ENCODE peak calls at places on chromosome 1, in five cellular contexts. One of them, this sample, is unnamed.
A peak's percentile ranks its signal among the peaks of the same experiment; 100 is the strongest.

GRCh38 chr1:125087247-125087646 is 3902.5 kb downstream of the SRGAP2C start:
- DNase-seq in stomach: no peak
- DNase-seq in cardiac muscle cell: no peak
- DNase-seq in NB4: no peak
- DNase-seq in fibroblast of pulmonary artery: no peak
- DNase-seq in this sample: no peak

GRCh38 chr1:26378088-26378878 is 5.7 kb upstream of the ZNF683 start:
- DNase-seq in stomach: no peak
- DNase-seq in cardiac muscle cell: peak; percentile 98
- DNase-seq in NB4: peak; percentile 96
- DNase-seq in fibroblast of pulmonary artery: peak; percentile 96
- DNase-seq in this sample: no peak

GRCh38 chr1:67948155-67949075 is 102.0 kb downstream of the DIRAS3 start:
- DNase-seq in fibroblast of pulmonary artery: peak; percentile 64
- DNase-seq in cardiac muscle cell: peak; percentile 70
- DNase-seq in NB4: no peak
- DNase-seq in stomach: no peak
- DNase-seq in this sample: no peak

GRCh38 chr1:1084372-1085170 is 10.5 kb upstream of the RNF223 start:
- DNase-seq in fibroblast of pulmonary artery: no peak
- DNase-seq in cardiac muscle cell: no peak
- DNase-seq in stomach: peak; percentile 23
- DNase-seq in NB4: no peak
- DNase-seq in this sample: peak; percentile 3

GRCh38 chr1:211198111-211198510 is 61.1 kb upstream of the RCOR3 start:
- DNase-seq in fibroblast of pulmonary artery: peak; percentile 70
- DNase-seq in cardiac muscle cell: peak; percentile 73
- DNase-seq in NB4: no peak
- DNase-seq in stomach: no peak
- DNase-seq in this sample: no peak

GRCh38 chr1:167182571-167183320 is 37.9 kb upstream of the POU2F1 start:
- DNase-seq in fibroblast of pulmonary artery: no peak
- DNase-seq in cardiac muscle cell: no peak
- DNase-seq in NB4: no peak
- DNase-seq in stomach: no peak
- DNase-seq in this sample: no peak

GRCh38 chr1:185170291-185170848 is 13.4 kb downstream of the SWT1 start:
- DNase-seq in fibroblast of pulmonary artery: peak; percentile 75
- DNase-seq in NB4: peak; percentile 79
- DNase-seq in cardiac muscle cell: peak; percentile 74
- DNase-seq in stomach: no peak
- DNase-seq in this sample: peak; percentile 63

GRCh38 chr1:165703648-165704047 is 5.3 kb upstream of the ALDH9A1 start:
- DNase-seq in NB4: no peak
- DNase-seq in fibroblast of pulmonary artery: no peak
- DNase-seq in stomach: no peak
- DNase-seq in cardiac muscle cell: no peak
- DNase-seq in this sample: no peak

GRCh38 chr1:62377043-62377562 is 57.9 kb upstream of the KANK4 start:
- DNase-seq in cardiac muscle cell: no peak
- DNase-seq in fibroblast of pulmonary artery: no peak
- DNase-seq in stomach: no peak
- DNase-seq in NB4: no peak
- DNase-seq in this sample: no peak

GRCh38 chr1:167795810-167796740 is 74.3 kb downstream of the MPZL1 start:
- DNase-seq in NB4: no peak
- DNase-seq in fibroblast of pulmonary artery: peak; percentile 82
- DNase-seq in stomach: no peak
- DNase-seq in cardiac muscle cell: peak; percentile 71
- DNase-seq in this sample: peak; percentile 33

GRCh38 chr1:240414237-240414636 is 197.7 kb downstream of the GREM2 start:
- DNase-seq in NB4: no peak
- DNase-seq in fibroblast of pulmonary artery: peak; percentile 60
- DNase-seq in cardiac muscle cell: peak; percentile 43
- DNase-seq in stomach: no peak
- DNase-seq in this sample: no peak

GRCh38 chr1:31617917-31618746 is 643 bp downstream of the HCRTR1 start:
- DNase-seq in fibroblast of pulmonary artery: peak; percentile 43
- DNase-seq in NB4: peak; percentile 53
- DNase-seq in cardiac muscle cell: peak; percentile 56
- DNase-seq in stomach: peak; percentile 52
- DNase-seq in this sample: peak; percentile 56

GRCh38 chr1:221279146-221279545 is 399.9 kb downstream of the HLX start:
- DNase-seq in cardiac muscle cell: no peak
- DNase-seq in stomach: no peak
- DNase-seq in NB4: no peak
- DNase-seq in fibroblast of pulmonary artery: peak; percentile 14
- DNase-seq in this sample: no peak

GRCh38 chr1:85502625-85503083 is 37.7 kb upstream of the DDAH1 start:
- DNase-seq in NB4: peak; percentile 28
- DNase-seq in fibroblast of pulmonary artery: peak; percentile 92
- DNase-seq in cardiac muscle cell: peak; percentile 89
- DNase-seq in stomach: peak; percentile 70
- DNase-seq in this sample: peak; percentile 89

GRCh38 chr1:31674626-31675025 is 29.2 kb downstream of the COL16A1 start:
- DNase-seq in cardiac muscle cell: no peak
- DNase-seq in fibroblast of pulmonary artery: no peak
- DNase-seq in stomach: no peak
- DNase-seq in NB4: no peak
- DNase-seq in this sample: no peak

GRCh38 chr1:228176024-228176395 is 10.4 kb downstream of the IBA57 start:
- DNase-seq in cardiac muscle cell: no peak
- DNase-seq in NB4: no peak
- DNase-seq in fibroblast of pulmonary artery: no peak
- DNase-seq in stomach: no peak
- DNase-seq in this sample: no peak

GRCh38 chr1:228175316-228176023 is 9.9 kb downstream of the IBA57 start:
- DNase-seq in NB4: no peak
- DNase-seq in cardiac muscle cell: no peak
- DNase-seq in fibroblast of pulmonary artery: no peak
- DNase-seq in stomach: no peak
- DNase-seq in this sample: no peak

GRCh38 chr1:228176461-228177182 is 11.0 kb downstream of the IBA57 start:
- DNase-seq in cardiac muscle cell: no peak
- DNase-seq in NB4: no peak
- DNase-seq in fibroblast of pulmonary artery: no peak
- DNase-seq in stomach: no peak
- DNase-seq in this sample: no peak

GRCh38 chr1:228172591-228173527 is 7.3 kb downstream of the IBA57 start:
- DNase-seq in fibroblast of pulmonary artery: no peak
- DNase-seq in NB4: no peak
- DNase-seq in cardiac muscle cell: no peak
- DNase-seq in stomach: no peak
- DNase-seq in this sample: no peak

DNA sequence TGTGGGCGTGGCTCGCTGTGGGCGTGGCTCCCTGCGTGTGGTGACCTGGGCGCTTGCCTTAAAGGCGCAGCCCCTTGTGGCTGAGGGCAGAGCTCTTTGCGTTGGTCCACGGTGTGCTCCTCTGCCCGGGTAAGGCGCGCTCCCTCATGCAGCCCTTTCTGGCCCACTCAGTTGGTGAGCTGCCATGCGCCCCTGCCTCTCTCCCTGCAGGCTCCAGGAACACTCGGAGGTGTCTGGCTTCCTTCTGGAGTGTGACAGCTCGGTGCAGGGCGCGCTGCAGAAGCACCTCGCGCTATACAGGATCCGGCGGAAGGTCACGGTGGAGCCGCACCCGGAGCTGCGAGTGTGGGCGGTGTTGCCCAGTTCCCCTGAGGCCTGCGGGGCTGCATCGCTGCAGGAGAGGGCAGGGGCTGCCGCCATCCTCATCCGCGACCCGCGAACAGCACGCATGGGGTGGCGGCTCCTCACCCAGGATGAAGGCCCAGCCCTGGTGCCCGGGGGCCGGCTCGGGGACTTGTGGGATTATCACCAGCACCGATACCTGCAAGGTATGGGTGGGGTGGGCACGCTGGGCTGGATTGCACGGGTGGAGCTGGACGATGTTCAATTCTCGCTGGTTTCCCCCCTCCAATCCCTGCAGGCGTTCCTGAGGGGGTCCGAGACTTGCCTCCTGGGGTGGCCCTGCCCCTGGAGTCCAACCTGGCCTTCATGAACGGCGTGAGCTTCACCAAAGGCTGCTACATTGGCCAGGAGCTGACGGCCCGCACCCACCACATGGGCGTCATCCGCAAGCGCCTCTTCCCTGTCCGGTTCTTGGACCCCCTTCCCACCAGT is 9.1 kb downstream of the IBA57 start:
- DNase-seq in stomach: no peak
- DNase-seq in fibroblast of pulmonary artery: no peak
- DNase-seq in cardiac muscle cell: peak; percentile 7
- DNase-seq in NB4: no peak
- DNase-seq in this sample: peak; percentile 59
- H3K4me3 ChIP-seq in stomach: peak overlapping the region; percentile 22
- H3K4me3 ChIP-seq in fibroblast of pulmonary artery: no peak overlapping the region
- H3K4me3 ChIP-seq in cardiac muscle cell: no peak overlapping the region
- H3K4me3 ChIP-seq in NB4: no peak overlapping the region
- H3K4me3 ChIP-seq in this sample: peak overlapping the region; percentile 34

DNA sequence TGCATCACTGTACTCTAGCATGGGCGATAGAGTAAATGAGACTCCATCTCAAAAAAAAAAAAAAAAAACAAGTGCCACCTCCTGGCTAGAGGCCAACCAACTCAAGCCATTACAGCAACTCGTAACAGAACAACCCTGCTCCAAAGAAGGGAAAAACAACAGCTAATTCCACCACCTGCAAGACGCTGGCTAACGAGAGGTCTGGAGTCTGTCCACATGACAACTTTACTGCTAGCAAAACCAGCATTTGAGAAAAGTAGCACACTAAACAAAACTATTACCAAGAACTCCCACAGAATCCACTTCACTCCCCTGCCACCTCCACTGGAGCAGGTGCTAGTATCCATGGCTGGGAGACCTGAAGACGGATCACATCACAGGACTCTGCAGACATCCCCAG is 24.1 kb upstream of the EGLN1 start:
- DNase-seq in NB4: no peak
- DNase-seq in stomach: no peak
- DNase-seq in fibroblast of pulmonary artery: no peak
- DNase-seq in cardiac muscle cell: no peak
- DNase-seq in this sample: no peak
- TF ChIP-seq CTCF in NB4: no peak
- TF ChIP-seq CTCF in stomach: no peak
- TF ChIP-seq CTCF in fibroblast of pulmonary artery: no peak
- TF ChIP-seq CTCF in cardiac muscle cell: no peak
- TF ChIP-seq CTCF in this sample: no peak

DNA sequence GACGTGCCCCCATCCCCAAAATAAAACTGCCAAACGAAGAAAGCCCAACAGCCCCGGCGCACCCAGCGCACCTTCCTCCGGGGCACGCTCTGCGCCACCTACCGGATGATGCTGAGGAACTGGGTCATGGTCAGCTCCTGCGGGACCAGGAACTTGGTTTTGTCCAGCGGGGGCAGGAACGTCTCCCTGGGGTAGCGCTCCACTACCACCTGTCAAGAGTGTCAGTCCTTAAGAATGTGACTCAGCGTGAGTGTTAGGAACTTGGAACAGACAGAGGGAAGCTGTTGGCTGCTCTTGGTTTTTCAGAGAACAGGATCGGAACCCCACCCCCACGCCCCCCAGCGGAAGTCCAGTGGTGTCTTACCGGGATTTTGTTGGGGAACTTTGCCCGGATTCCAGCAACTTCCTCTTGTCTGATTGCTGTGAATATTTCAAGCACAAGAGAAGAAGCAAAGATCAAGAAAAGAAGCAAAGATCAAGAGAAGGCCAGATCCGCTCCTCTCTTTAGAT is 431 bp downstream of the MAP1LC3C start:
- DNase-seq in stomach: peak; percentile 41
- DNase-seq in cardiac muscle cell: peak; percentile 84
- DNase-seq in NB4: peak; percentile 63
- DNase-seq in fibroblast of pulmonary artery: peak; percentile 71
- DNase-seq in this sample: peak; percentile 75
- H3K4me3 ChIP-seq in stomach: no peak overlapping the region
- H3K4me3 ChIP-seq in cardiac muscle cell: peak overlapping the region; percentile 2
- H3K4me3 ChIP-seq in NB4: no peak overlapping the region
- H3K4me3 ChIP-seq in fibroblast of pulmonary artery: peak overlapping the region; percentile 46
- H3K4me3 ChIP-seq in this sample: peak overlapping the region; percentile 46

DNA sequence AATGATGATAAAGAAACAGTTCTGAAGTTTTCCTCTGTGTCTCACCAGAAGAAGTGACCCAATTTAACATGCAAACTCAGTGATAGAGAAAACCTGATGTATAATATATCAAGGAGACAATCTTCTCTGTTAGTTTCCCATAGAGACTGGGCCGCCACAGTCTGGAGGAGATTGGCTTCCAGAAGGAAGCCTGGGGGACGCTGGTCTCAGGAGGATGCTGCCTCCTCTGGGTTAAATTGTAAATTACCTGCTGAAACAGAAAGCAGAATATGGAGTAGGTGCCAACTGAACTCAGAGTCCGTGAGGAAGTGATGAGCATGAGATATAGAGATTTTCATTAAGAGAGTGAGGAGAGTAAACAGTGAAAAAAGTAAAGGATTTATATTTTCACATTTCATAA is 15.8 kb downstream of the OR14I1 start:
- DNase-seq in cardiac muscle cell: no peak
- DNase-seq in fibroblast of pulmonary artery: no peak
- DNase-seq in NB4: peak; percentile 14
- DNase-seq in stomach: no peak
- DNase-seq in this sample: peak; percentile 70
- TF ChIP-seq CTCF in cardiac muscle cell: no peak
- TF ChIP-seq CTCF in fibroblast of pulmonary artery: no peak
- TF ChIP-seq CTCF in NB4: no peak
- TF ChIP-seq CTCF in stomach: peak; percentile 33
- TF ChIP-seq CTCF in this sample: peak; percentile 30

DNA sequence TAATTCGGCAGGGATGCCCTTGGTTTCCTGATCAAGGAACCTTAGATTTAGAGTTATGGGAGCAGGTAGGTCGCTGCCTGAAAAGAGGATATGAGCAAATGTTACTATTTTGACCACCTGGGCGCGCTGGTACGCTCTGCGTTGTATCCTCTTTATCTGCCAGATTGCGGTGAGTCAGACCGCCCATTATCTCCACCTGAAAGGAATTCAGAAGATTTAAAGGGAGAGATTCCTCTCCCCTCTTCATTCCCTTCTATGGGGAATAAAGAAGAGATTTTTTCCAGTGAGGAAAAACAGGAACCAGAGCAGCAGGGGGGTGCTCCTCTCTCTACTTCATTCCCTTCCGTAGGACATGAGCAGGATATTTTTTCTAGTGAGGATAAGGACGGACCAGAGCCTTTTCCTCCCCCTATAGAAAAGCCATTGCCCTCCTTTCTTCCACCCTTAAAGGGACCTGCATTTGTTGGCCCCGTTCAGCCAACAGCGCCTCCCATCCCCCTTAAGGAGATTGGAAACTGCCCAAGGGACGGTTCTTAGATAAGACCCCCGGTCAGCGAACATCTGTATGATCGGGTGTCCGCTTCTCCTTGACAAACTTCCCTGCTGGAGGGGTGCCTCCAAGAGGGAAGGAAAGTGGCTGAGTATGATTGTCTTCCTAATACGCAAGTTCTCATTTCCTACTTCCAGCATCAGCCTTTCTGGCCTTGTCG is 34.1 kb downstream of the CLCA1 start:
- DNase-seq in stomach: no peak
- DNase-seq in fibroblast of pulmonary artery: peak; percentile 37
- DNase-seq in NB4: no peak
- DNase-seq in cardiac muscle cell: peak; percentile 47
- DNase-seq in this sample: peak; percentile 26
- H3K4me3 ChIP-seq in stomach: no peak overlapping the region
- H3K4me3 ChIP-seq in fibroblast of pulmonary artery: peak overlapping the region; percentile 32
- H3K4me3 ChIP-seq in NB4: no peak overlapping the region
- H3K4me3 ChIP-seq in cardiac muscle cell: no peak overlapping the region
- H3K4me3 ChIP-seq in this sample: peak overlapping the region; percentile 48